ENCODE peak calls at places on chromosomes 2 and 18, in eight cellular contexts. U is mucosa of gallbladder, O is AG10803, A is adipocyte, T is A549, D is GM13977, G is lower lobe of right lung, Q is AML-193. J is an unnamed sample.

GRCh38 chr2:112077814-112078213 is 22.7 kb downstream of the TMEM87B start:
- DNase-seq in U (no peak), O (no peak), A (no peak), T (no peak), D (no peak), G (no peak), Q (no peak), J (no peak)

GRCh38 chr2:112973156-112973555 is 4.7 kb upstream of the IL36G start:
- DNase-seq in U (no peak), O (no peak), A (no peak), T (no peak), D (no peak), G (no peak), Q (no peak), J (no peak)

GRCh38 chr2:165793161-165793778 is 777 bp downstream of the GALNT3 start:
- DNase-seq in U (peak), O (no peak), A (peak), T (no peak), D (peak), G (peak), Q (no peak), J (peak)

GRCh38 chr2:168802825-168803726 is 639 bp downstream of the NOSTRIN start:
- DNase-seq in U (no peak), O (no peak), A (no peak), T (no peak), D (no peak), G (no peak), Q (no peak), J (no peak)

GRCh38 chr18:62328775-62329525 is 3.8 kb downstream of the TNFRSF11A start:
- DNase-seq in U (no peak), O (no peak), A (no peak), T (no peak), D (no peak), G (no peak), Q (no peak), J (no peak)

GRCh38 chr2:171688129-171688465 is 828 bp downstream of the DYNC1I2 start:
- DNase-seq in U (no peak), O (peak), A (peak), T (no peak), D (no peak), G (no peak), Q (no peak), J (peak)

GRCh38 chr2:108491848-108492247 is 42.4 kb upstream of the LIMS1 start:
- DNase-seq in U (no peak), O (no peak), A (peak), T (no peak), D (no peak), G (no peak), Q (no peak), J (no peak)

GRCh38 chr2:226732478-226733188 is 67.0 kb downstream of the IRS1 start:
- DNase-seq in U (no peak), O (no peak), A (no peak), T (no peak), D (no peak), G (no peak), Q (no peak), J (no peak)

GRCh38 chr2:157628532-157629415 is at the start of gene ACVR1C:
- DNase-seq in U (peak), O (peak), A (peak), T (peak), D (peak), G (peak), Q (peak), J (peak)

GRCh38 chr2:24939353-24939752 is 19.3 kb upstream of the ADCY3 start:
- DNase-seq in U (no peak), O (no peak), A (no peak), T (no peak), D (no peak), G (no peak), Q (no peak), J (no peak)

GRCh38 chr2:195307751-195308150 is 349.3 kb upstream of the SLC39A10 start:
- DNase-seq in U (no peak), O (no peak), A (no peak), T (peak), D (no peak), G (no peak), Q (no peak), J (no peak)

J was measured in GM10248.